ENCODE peak calls at places on chromosomes 6 and 20, in nine cellular contexts. X is HL-60, C is lower leg skin, Y is fibroblast of mammary gland, P is endothelial cell of umbilical vein, H is tibial nerve, J is lung, N is HFF-Myc, B is psoas muscle. A is an unnamed sample.

GRCh38 chr6:134894800-134895199 is 55.1 kb downstream of the ALDH8A1 start:
- DNase-seq in X (no peak), C (no peak), Y (no peak), P (no peak), H (no peak), J (no peak), N (no peak), B (no peak), A (peak; percentile 54)

GRCh38 chr6:155080876-155081845 is 86.0 kb downstream of the TIAM2 start:
- DNase-seq in X (no peak), C (no peak), Y (peak; percentile 35), P (peak; percentile 77), H (no peak), J (no peak), N (no peak), B (no peak), A (no peak)

GRCh38 chr20:64139200-64140081 is 24.8 kb upstream of the MYT1 start:
- DNase-seq in X (no peak), C (no peak), Y (no peak), P (no peak), H (no peak), J (no peak), N (no peak), B (no peak), A (no peak)

GRCh38 chr6:46421239-46421638 is 70.0 kb downstream of the RCAN2 start:
- DNase-seq in X (no peak), C (no peak), Y (peak; percentile 52), P (no peak), H (no peak), J (no peak), N (no peak), B (no peak), A (no peak)

GRCh38 chr6:44126320-44127149 is 717 bp downstream of the MRPL14 start:
- DNase-seq in X (peak; percentile 36), C (peak; percentile 33), Y (peak; percentile 77), P (peak; percentile 66), H (no peak), J (no peak), N (no peak), B (peak; percentile 82), A (peak; percentile 66)

GRCh38 chr6:100300221-100300736 is 164.4 kb downstream of the SIM1 start:
- DNase-seq in X (no peak), C (no peak), Y (peak; percentile 97), P (peak; percentile 85), H (no peak), J (no peak), N (peak; percentile 93), B (no peak), A (no peak)

GRCh38 chr6:27161946-27162603 is 85.4 kb upstream of the PRSS16 start:
- DNase-seq in X (peak; percentile 44), C (no peak), Y (peak; percentile 72), P (peak; percentile 68), H (no peak), J (no peak), N (peak; percentile 41), B (no peak), A (peak; percentile 78)

GRCh38 chr6:52577022-52577777 is at the start of gene TRAM2:
- DNase-seq in X (peak; percentile 72), C (peak; percentile 47), Y (peak; percentile 74), P (peak; percentile 75), H (peak; percentile 73), J (peak; percentile 79), N (no peak), B (peak; percentile 92), A (peak; percentile 93)

GRCh38 chr6:159043236-159043635 is 1.6 kb downstream of the TAGAP start:
- DNase-seq in X (no peak), C (no peak), Y (no peak), P (no peak), H (no peak), J (no peak), N (no peak), B (no peak), A (no peak)

DNA sequence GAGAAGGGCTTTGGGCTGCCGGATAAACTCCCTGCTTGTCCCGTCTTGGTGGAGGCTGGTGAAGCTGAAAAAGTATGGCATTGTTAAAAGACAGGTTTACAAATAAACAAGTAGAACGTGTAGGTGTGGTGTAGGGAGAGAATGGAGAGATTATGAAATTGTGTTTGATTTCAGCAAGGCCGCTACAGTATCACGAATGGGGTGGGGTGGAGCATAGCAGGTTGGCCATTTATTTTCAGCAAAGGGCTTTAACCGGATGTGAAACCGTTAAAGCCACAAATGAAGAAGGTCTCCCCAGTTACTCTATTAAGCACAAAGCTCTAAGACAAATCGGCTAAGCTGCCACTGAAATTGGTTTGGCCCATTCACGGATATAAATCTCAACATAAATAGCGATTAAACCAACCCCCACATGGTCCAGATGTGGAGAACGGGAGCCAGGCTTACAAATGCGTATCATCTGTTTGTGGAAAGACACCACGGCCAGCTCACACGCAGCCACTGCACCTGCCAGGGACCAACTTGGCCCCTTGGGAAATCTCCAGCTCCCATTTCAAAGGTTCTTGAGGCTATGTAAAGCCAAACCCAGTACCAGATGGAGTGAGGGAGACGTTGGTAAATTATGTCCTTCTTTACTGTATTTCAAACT is 94.0 kb downstream of the ZMYND8 start:
- DNase-seq in X (no peak), C (no peak), Y (peak; percentile 30), P (no peak), H (no peak), J (no peak), N (no peak), B (peak; percentile 59), A (peak; percentile 92)
- H3K4me3 ChIP-seq in X (no peak overlapping the region), C (no peak overlapping the region), Y (no peak overlapping the region), P (no peak overlapping the region), H (no peak overlapping the region), J (no peak overlapping the region), N (no peak overlapping the region), B (peak overlapping the region; percentile 11), A (peak overlapping the region; percentile 58)

GRCh38 chr6:30450548-30450907 is 38.8 kb upstream of the HLA-E start:
- DNase-seq in X (no peak), C (no peak), Y (no peak), P (no peak), H (no peak), J (no peak), N (no peak), B (no peak), A (no peak)

GRCh38 chr6:30452736-30453507 is 36.4 kb upstream of the HLA-E start:
- DNase-seq in X (no peak), C (no peak), Y (no peak), P (no peak), H (no peak), J (no peak), N (no peak), B (no peak), A (no peak)

GRCh38 chr6:30446259-30446658 is 43.0 kb upstream of the HLA-E start:
- DNase-seq in X (no peak), C (no peak), Y (no peak), P (no peak), H (no peak), J (no peak), N (no peak), B (no peak), A (no peak)

GRCh38 chr6:30447237-30447636 is 42.1 kb upstream of the HLA-E start:
- DNase-seq in X (no peak), C (no peak), Y (peak; percentile 45), P (peak; percentile 26), H (no peak), J (no peak), N (no peak), B (no peak), A (no peak)

DNA sequence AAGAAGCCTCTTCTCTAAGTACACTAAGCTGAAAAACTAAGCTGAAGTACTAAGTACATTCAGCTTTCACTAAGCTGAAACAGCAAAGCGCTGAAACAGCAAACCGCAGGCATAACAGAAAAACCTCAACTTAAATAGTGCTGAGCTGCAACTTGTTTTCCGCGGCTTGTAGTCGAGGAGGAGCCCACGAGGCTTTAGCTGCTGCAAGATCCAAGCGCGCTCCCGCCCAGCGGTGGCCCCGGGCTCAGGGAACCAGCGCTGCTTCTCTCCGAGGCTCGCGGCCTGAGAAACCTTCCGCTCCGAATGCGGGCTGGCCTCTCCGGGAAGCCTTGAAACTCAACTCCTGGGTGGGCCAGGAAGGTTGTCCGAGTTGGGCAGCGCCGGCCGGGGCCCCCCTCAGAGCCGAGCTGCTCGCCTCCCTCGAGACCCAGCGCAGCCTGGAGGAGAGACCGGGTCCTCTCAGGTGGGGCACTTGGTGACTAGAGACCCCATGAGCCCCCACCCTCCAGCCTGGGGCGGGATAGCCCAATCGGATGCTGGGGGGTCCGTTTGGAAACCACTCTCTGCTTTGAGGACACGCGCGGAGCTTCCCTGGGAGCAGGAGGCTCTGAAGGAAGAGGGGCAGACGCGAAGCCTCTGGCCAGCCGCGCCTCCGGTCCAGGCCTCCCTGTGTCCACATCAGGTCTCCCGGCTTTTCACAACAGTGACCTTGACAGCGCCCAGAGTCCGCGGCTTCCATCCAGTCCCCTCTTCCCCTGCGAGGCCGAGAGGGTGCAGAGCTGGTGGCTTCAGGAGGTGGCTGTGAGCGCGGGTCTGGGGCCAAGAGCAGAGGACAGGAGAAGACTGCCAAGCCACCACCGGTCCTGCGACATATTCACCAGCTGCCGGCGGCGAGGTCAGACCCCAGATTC is 38.1 kb upstream of the HLA-E start:
- DNase-seq in X (peak; percentile 90), C (peak; percentile 51), Y (peak; percentile 48), P (no peak), H (no peak), J (no peak), N (no peak), B (peak; percentile 70), A (no peak)
- H3K4me3 ChIP-seq in X (peak overlapping the region; percentile 2), C (no peak overlapping the region), Y (no peak overlapping the region), P (no peak overlapping the region), H (peak overlapping the region; percentile 9), J (no peak overlapping the region), N (no peak overlapping the region), B (peak overlapping the region; percentile 15), A (no peak overlapping the region)

GRCh38 chr20:57335392-57335791 is 5.8 kb downstream of the SPO11 start:
- DNase-seq in X (no peak), C (no peak), Y (no peak), P (no peak), H (no peak), J (no peak), N (no peak), B (no peak), A (peak; percentile 71)
- H3K4me3 ChIP-seq in X (no peak overlapping the region), C (no peak overlapping the region), Y (no peak overlapping the region), P (no peak overlapping the region), H (no peak overlapping the region), J (no peak overlapping the region), N (no peak overlapping the region), B (no peak overlapping the region), A (no peak overlapping the region)

GRCh38 chr6:43119456-43119855 is 43.3 kb downstream of the PTK7 start:
- DNase-seq in X (no peak), C (no peak), Y (no peak), P (no peak), H (no peak), J (no peak), N (no peak), B (no peak), A (no peak)

GRCh38 chr6:43122146-43122545 is 46.0 kb downstream of the PTK7 start:
- DNase-seq in X (no peak), C (no peak), Y (no peak), P (no peak), H (no peak), J (no peak), N (no peak), B (no peak), A (no peak)

GRCh38 chr6:43120101-43120730 is 44.1 kb downstream of the PTK7 start:
- DNase-seq in X (no peak), C (no peak), Y (no peak), P (no peak), H (no peak), J (no peak), N (no peak), B (no peak), A (no peak)

GRCh38 chr6:43123691-43124314 is 47.3 kb upstream of the SRF start:
- DNase-seq in X (no peak), C (no peak), Y (no peak), P (no peak), H (no peak), J (no peak), N (no peak), B (no peak), A (no peak)

GRCh38 chr6:43120938-43121913 is 45.1 kb downstream of the PTK7 start:
- DNase-seq in X (no peak), C (peak; percentile 70), Y (peak; percentile 99), P (no peak), H (peak; percentile 48), J (peak; percentile 41), N (peak; percentile 88), B (peak; percentile 86), A (no peak)
- H3K4me3 ChIP-seq in X (no peak overlapping the region), C (no peak overlapping the region), Y (no peak overlapping the region), P (no peak overlapping the region), H (no peak overlapping the region), J (no peak overlapping the region), N (no peak overlapping the region), B (no peak overlapping the region), A (no peak overlapping the region)

A was measured in Karpas-422.